ENCODE peak calls at places on chromosome 20, in ten cellular contexts. E, Z, Y, D, V, C, J, G, S and F are unnamed samples.

GRCh38 chr20:13068336-13068735 is 59.6 kb downstream of the SPTLC3 start:
- DNase-seq in E (no peak), Z (no peak), S (no peak), J (no peak), D (no peak), G (no peak), V (no peak), C (no peak), Y (no peak), F (no peak)

GRCh38 chr20:39607124-39607523 is 645.0 kb downstream of the DHX35 start:
- DNase-seq in G (peak; percentile 33), J (peak; percentile 64), S (no peak), D (no peak), Y (no peak), C (no peak), V (no peak), Z (no peak), E (peak; percentile 24), F (no peak)

GRCh38 chr20:48789781-48790544 is 37.8 kb downstream of the PREX1 start:
- DNase-seq in C (no peak), J (no peak), S (no peak), Z (no peak), V (no peak), G (no peak), E (no peak), Y (no peak), D (no peak), F (no peak)

GRCh38 chr20:60345106-60345505 is 386.9 kb downstream of the CDH26 start:
- DNase-seq in C (no peak), J (no peak), S (no peak), E (no peak), G (no peak), Z (no peak), Y (no peak), V (no peak), D (no peak), F (no peak)

GRCh38 chr20:46946796-46947195 is 52.2 kb downstream of the EYA2 start:
- DNase-seq in S (no peak), E (peak; percentile 22), V (no peak), J (no peak), Z (no peak), D (no peak), G (peak; percentile 74), Y (no peak), C (no peak), F (no peak)

GRCh38 chr20:64219202-64219601 is 36.3 kb upstream of the PCMTD2 start:
- DNase-seq in G (no peak), Y (no peak), Z (no peak), V (no peak), C (no peak), J (no peak), S (no peak), E (no peak), D (no peak), F (no peak)

GRCh38 chr20:34915131-34915530 is 38.7 kb downstream of the ACSS2 start:
- DNase-seq in J (no peak), Y (no peak), S (no peak), V (no peak), E (no peak), D (no peak), G (no peak), C (no peak), Z (no peak), F (no peak)

GRCh38 chr20:46150982-46151381 is 32.9 kb downstream of the CD40 start:
- DNase-seq in C (no peak), E (no peak), Z (no peak), G (no peak), D (no peak), S (no peak), V (no peak), J (no peak), Y (no peak), F (no peak)

GRCh38 chr20:22801528-22801927 is 217.2 kb upstream of the FOXA2 start:
- DNase-seq in V (no peak), Z (no peak), E (no peak), Y (no peak), S (no peak), C (no peak), G (no peak), J (no peak), D (no peak), F (no peak)

GRCh38 chr20:62816879-62817873 is at the start of gene COL9A3:
- DNase-seq in S (no peak), E (no peak), C (no peak), G (no peak), Y (no peak), D (no peak), J (no peak), Z (no peak), V (no peak), F (no peak)

GRCh38 chr20:63009988-63010769 is 3.4 kb upstream of the BHLHE23 start:
- DNase-seq in E (peak; percentile 17), G (no peak), C (peak; percentile 52), V (no peak), J (peak; percentile 40), D (no peak), Z (no peak), S (peak; percentile 64), Y (peak; percentile 52), F (no peak)

GRCh38 chr20:38202982-38203293 is 37.9 kb upstream of the TGM2 start:
- DNase-seq in E (no peak), G (no peak), C (no peak), V (no peak), Z (no peak), S (no peak), D (no peak), J (no peak), Y (no peak), F (no peak)

GRCh38 chr20:755931-756330 is 12.4 kb downstream of the SLC52A3 start:
- DNase-seq in D (no peak), Z (no peak), V (no peak), J (no peak), Y (no peak), G (no peak), E (no peak), S (no peak), C (no peak), F (no peak)

GRCh38 chr20:62980970-62981369 is 25.8 kb downstream of the BHLHE23 start:
- DNase-seq in G (peak; percentile 2), D (no peak), V (no peak), Z (peak; percentile 49), E (no peak), C (peak; percentile 10), S (no peak), J (no peak), Y (peak; percentile 30), F (no peak)

GRCh38 chr20:24942679-24943078 is 6.4 kb upstream of the CST7 start:
- DNase-seq in D (no peak), E (no peak), C (no peak), V (no peak), Y (no peak), Z (no peak), J (no peak), S (no peak), G (no peak), F (no peak)

GRCh38 chr20:11654766-11655165 is 262.9 kb upstream of the BTBD3 start:
- DNase-seq in C (no peak), D (no peak), J (no peak), E (no peak), G (no peak), V (no peak), Y (no peak), Z (no peak), S (no peak), F (no peak)

GRCh38 chr20:39661833-39662232 is 699.7 kb downstream of the DHX35 start:
- DNase-seq in Z (no peak), D (no peak), J (peak; percentile 61), S (no peak), G (peak; percentile 22), Y (no peak), V (no peak), C (no peak), E (peak; percentile 40), F (peak; percentile 66)

GRCh38 chr20:8187740-8188139 is 55.7 kb downstream of the PLCB1 start:
- DNase-seq in D (no peak), S (no peak), G (peak; percentile 4), Y (no peak), J (peak; percentile 56), C (no peak), V (no peak), Z (no peak), E (peak; percentile 29), F (no peak)

GRCh38 chr20:6164421-6165341 is 41.9 kb upstream of the FERMT1 start:
- DNase-seq in S (no peak), V (no peak), G (no peak), J (peak; percentile 22), D (no peak), E (peak; percentile 30), C (no peak), Z (no peak), Y (no peak), F (peak; percentile 40)

GRCh38 chr20:10433623-10434466 is at the start of gene MKKS:
- DNase-seq in C (peak; percentile 82), Y (peak; percentile 76), S (peak; percentile 70), J (peak; percentile 94), D (peak; percentile 93), Z (peak; percentile 91), G (peak; percentile 85), V (peak; percentile 75), E (peak; percentile 94), F (peak; percentile 78)